ENCODE peak calls at places on chromosome 10, in five cellular contexts. K, Q, R, D and O are unnamed samples.

GRCh38 chr10:26804418-26805393 is 56.1 kb downstream of the ABI1 start:
- DNase-seq in K (no peak), Q (no peak), R (no peak), D (no peak), O (no peak)

GRCh38 chr10:76675951-76676587 is 961.5 kb downstream of the KCNMA1 start:
- DNase-seq in K (no peak), Q (peak), R (no peak), D (no peak), O (peak)

GRCh38 chr10:44864042-44864436 is 47.1 kb upstream of the TMEM72 start:
- DNase-seq in K (peak), Q (no peak), R (no peak), D (no peak), O (no peak)

GRCh38 chr10:125113661-125114388 is 46.5 kb downstream of the CTBP2 start:
- DNase-seq in K (no peak), Q (no peak), R (no peak), D (peak), O (no peak)

GRCh38 chr10:107966817-107967216 is 802.3 kb upstream of the SORCS1 start:
- DNase-seq in K (no peak), Q (no peak), R (no peak), D (no peak), O (no peak)

GRCh38 chr10:28913436-28913835 is 236.1 kb downstream of the BAMBI start:
- DNase-seq in K (no peak), Q (no peak), R (no peak), D (no peak), O (no peak)

GRCh38 chr10:51227897-51228713 is 153.8 kb downstream of the PRKG1 start:
- DNase-seq in K (no peak), Q (no peak), R (no peak), D (no peak), O (no peak)

GRCh38 chr10:79054203-79055099 is 14.3 kb upstream of the ZMIZ1 start:
- DNase-seq in K (peak), Q (no peak), R (no peak), D (no peak), O (no peak)

GRCh38 chr10:34291466-34292177 is 523.5 kb downstream of the PARD3 start:
- DNase-seq in K (no peak), Q (no peak), R (no peak), D (no peak), O (no peak)

GRCh38 chr10:119268871-119269506 is 61.6 kb downstream of the GRK5 start:
- DNase-seq in K (no peak), Q (no peak), R (no peak), D (no peak), O (no peak)

GRCh38 chr10:3785849-3786290 is 861 bp upstream of the KLF6 start:
- DNase-seq in K (peak), Q (peak), R (no peak), D (no peak), O (no peak)

GRCh38 chr10:95964786-95965185 is 57.0 kb downstream of the CC2D2B start:
- DNase-seq in K (no peak), Q (no peak), R (no peak), D (no peak), O (no peak)

GRCh38 chr10:116654816-116655215 is 34.1 kb downstream of the PNLIPRP2 start:
- DNase-seq in K (no peak), Q (no peak), R (peak), D (no peak), O (no peak)

GRCh38 chr10:131279516-131279915 is 32.0 kb downstream of the TCERG1L start:
- DNase-seq in K (no peak), Q (no peak), R (no peak), D (no peak), O (no peak)

GRCh38 chr10:101014966-101015581 is 15.5 kb downstream of the LZTS2 start:
- DNase-seq in K (no peak), Q (no peak), R (no peak), D (peak), O (peak)

GRCh38 chr10:97427571-97428179 is 1.7 kb downstream of the PGAM1 start:
- DNase-seq in K (peak), Q (no peak), R (no peak), D (peak), O (no peak)

GRCh38 chr10:14953452-14954000 is 370 bp downstream of the DCLRE1C start:
- DNase-seq in K (no peak), Q (no peak), R (peak), D (peak), O (no peak)

GRCh38 chr10:46558141-46558410 is 1.6 kb upstream of the GPRIN2 start:
- DNase-seq in K (no peak), Q (no peak), R (no peak), D (no peak), O (no peak)

GRCh38 chr10:49106451-49106850 is 8.9 kb downstream of the VSTM4 start:
- DNase-seq in K (no peak), Q (peak), R (no peak), D (no peak), O (no peak)

GRCh38 chr10:688621-689426 is 644 bp downstream of the DIP2C start:
- DNase-seq in K (peak), Q (peak), R (peak), D (peak), O (no peak)

GRCh38 chr10:122850705-122851640 is 5.3 kb upstream of the CUZD1 start:
- DNase-seq in K (no peak), Q (no peak), R (no peak), D (no peak), O (no peak)

GRCh38 chr10:132458595-132459251 is 61.7 kb downstream of the PWWP2B start:
- DNase-seq in K (peak), Q (peak), R (peak), D (no peak), O (peak)

GRCh38 chr10:76544789-76545188 is 1092.8 kb downstream of the KCNMA1 start:
- DNase-seq in K (no peak), Q (no peak), R (no peak), D (no peak), O (no peak)

GRCh38 chr10:51052152-51052551 is 22.1 kb upstream of the PRKG1 start:
- DNase-seq in K (no peak), Q (no peak), R (no peak), D (no peak), O (no peak)

GRCh38 chr10:122140941-122141623 is 130.0 kb upstream of the BTBD16 start:
- DNase-seq in K (no peak), Q (no peak), R (no peak), D (peak), O (no peak)